ENCODE peak calls at places on chromosomes 1 and 21, in six cellular contexts. J, U, E, P, A and O are unnamed samples.

GRCh38 chr1:156676820-156677615 is at the start of gene NES:
- DNase-seq in J (peak; percentile 44), U (no peak), E (peak; percentile 91), P (peak; percentile 92), A (no peak), O (peak; percentile 56)

GRCh38 chr21:42376338-42376982 is 10.1 kb upstream of the TFF1 start:
- DNase-seq in J (no peak), U (no peak), E (peak; percentile 58), P (no peak), A (no peak), O (no peak)

GRCh38 chr1:180225403-180225802 is 4.7 kb upstream of the LHX4 start:
- DNase-seq in J (no peak), U (no peak), E (no peak), P (no peak), A (no peak), O (no peak)

GRCh38 chr1:197782719-197783328 is 7.5 kb upstream of the DENND1B start:
- DNase-seq in J (no peak), U (no peak), E (no peak), P (no peak), A (no peak), O (no peak)

GRCh38 chr1:2226525-2227340 is 1.4 kb upstream of the SKI start:
- DNase-seq in J (no peak), U (no peak), E (no peak), P (peak; percentile 82), A (no peak), O (no peak)

GRCh38 chr1:227794813-227795183 is 20.7 kb upstream of the PRSS38 start:
- DNase-seq in J (no peak), U (no peak), E (no peak), P (no peak), A (no peak), O (no peak)

GRCh38 chr1:4172659-4173599 is 272.9 kb upstream of the C1orf174 start:
- DNase-seq in J (peak; percentile 32), U (no peak), E (peak; percentile 18), P (peak; percentile 44), A (peak; percentile 10), O (no peak)

GRCh38 chr1:215484111-215484914 is 82.8 kb upstream of the KCTD3 start:
- DNase-seq in J (no peak), U (no peak), E (no peak), P (no peak), A (no peak), O (peak; percentile 24)

GRCh38 chr1:212915245-212916091 is 34.9 kb upstream of the VASH2 start:
- DNase-seq in J (peak; percentile 96), U (no peak), E (peak; percentile 62), P (peak; percentile 80), A (no peak), O (peak; percentile 87)

GRCh38 chr1:204962742-204963632 is 80.0 kb upstream of the CNTN2 start:
- DNase-seq in J (no peak), U (peak; percentile 11), E (no peak), P (no peak), A (no peak), O (no peak)

GRCh38 chr1:151290709-151291303 is 8.7 kb downstream of the ZNF687 start:
- DNase-seq in J (no peak), U (no peak), E (no peak), P (no peak), A (no peak), O (no peak)

DNA sequence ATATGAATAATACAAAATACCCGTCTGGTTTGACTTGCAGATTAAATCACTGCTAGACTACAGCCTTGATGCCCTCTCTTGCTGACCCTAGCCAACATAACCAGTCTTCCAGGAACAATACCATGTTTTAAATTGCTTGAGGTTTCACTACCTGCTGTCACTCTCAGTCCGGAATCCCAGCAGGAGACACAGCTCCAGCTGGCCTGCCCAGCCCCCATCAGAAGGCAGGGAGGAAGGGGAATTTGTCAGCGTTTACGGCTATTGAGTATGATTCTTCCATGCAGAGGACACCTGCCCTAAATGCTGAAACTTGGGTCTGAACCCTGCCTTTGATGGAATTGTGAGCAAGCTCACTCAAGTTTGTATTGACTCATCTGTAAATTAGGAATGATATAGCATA is 33.0 kb downstream of the ZNF496 start:
- DNase-seq in J (no peak), U (no peak), E (no peak), P (no peak), A (no peak), O (no peak)
- H3K4me2 ChIP-seq in J (no peak overlapping the region), U (no peak overlapping the region), E (no peak overlapping the region), P (no peak overlapping the region), A (no peak overlapping the region), O (no peak overlapping the region)

GRCh38 chr1:6359568-6360496 is 33.7 kb downstream of the ACOT7 start:
- DNase-seq in J (peak; percentile 48), U (peak; percentile 50), E (peak; percentile 69), P (peak; percentile 81), A (no peak), O (peak; percentile 88)
- TF ChIP-seq RAD21 in J (no peak), U (no peak), E (no peak), P (no peak), A (no peak), O (no peak)

DNA sequence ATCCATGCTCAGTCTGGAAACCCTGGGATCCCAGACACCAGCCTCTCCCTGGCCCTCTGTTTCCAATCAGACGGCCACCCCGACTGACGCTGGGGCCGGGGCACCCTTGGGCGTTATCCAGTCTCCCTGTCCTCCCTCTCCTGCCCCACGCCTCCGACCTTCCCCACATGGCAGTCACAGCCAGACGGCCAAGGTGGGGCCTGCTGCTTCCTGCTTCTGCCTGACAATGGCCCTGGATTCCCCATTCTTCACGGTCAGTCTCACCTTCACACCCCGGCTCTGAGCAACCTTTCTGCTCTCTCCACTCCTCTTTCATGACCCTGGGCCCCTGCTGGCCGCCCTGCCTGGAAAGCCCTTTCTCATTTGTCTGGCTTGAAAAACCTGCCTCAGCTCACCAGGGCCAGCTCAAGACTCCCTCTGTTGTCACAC is 6.6 kb downstream of the GNG4 start:
- DNase-seq in J (no peak), U (no peak), E (no peak), P (peak; percentile 27), A (no peak), O (no peak)
- H3K4me2 ChIP-seq in J (no peak overlapping the region), U (no peak overlapping the region), E (no peak overlapping the region), P (no peak overlapping the region), A (peak overlapping the region; percentile 84), O (no peak overlapping the region)

DNA sequence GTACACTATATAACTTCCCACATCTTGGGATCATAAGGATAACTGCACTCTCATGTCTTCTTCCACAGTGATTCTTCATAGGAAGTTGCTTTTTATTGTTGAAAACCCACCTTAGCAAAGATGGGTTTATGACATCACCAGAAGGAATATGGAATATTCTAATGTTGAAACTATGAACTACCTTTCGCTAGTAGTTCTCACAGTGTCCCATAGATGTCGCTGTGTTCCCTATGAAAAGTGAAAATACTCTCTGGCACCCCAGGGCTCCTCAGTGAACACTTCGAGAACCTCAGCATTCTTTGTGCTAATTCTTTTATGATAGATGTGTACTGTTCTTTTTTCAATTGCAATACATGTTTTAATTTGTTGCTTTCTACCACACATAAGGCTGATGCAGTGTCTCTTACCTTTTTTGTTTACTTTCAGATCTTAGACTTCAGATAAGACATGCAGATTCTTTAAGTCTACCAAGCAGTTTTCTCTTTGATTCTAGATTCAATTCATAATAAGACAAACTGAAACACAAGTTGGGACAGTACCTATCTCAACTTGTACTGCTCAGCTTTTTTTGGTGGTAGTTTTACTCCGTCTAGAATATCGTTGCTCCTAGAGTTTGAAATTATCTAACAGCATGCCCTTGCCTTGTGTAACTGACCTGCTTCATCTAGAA is 90.8 kb downstream of the GTF2B start:
- DNase-seq in J (peak; percentile 41), U (no peak), E (peak; percentile 57), P (peak; percentile 36), A (no peak), O (peak; percentile 13)
- TF ChIP-seq RAD21 in J (no peak), U (no peak), E (no peak), P (peak; percentile 46), A (peak; percentile 33), O (peak; percentile 20)

GRCh38 chr1:31441073-31441472 is 28.1 kb downstream of the SERINC2 start:
- DNase-seq in J (no peak), U (no peak), E (no peak), P (no peak), A (no peak), O (no peak)
- H3K4me2 ChIP-seq in J (no peak overlapping the region), U (no peak overlapping the region), E (no peak overlapping the region), P (no peak overlapping the region), A (no peak overlapping the region), O (no peak overlapping the region)

GRCh38 chr1:112395261-112395831 is 668 bp upstream of the CTTNBP2NL start:
- DNase-seq in J (no peak), U (no peak), E (no peak), P (no peak), A (no peak), O (no peak)

GRCh38 chr1:112394743-112395062 is 1.3 kb upstream of the CTTNBP2NL start:
- DNase-seq in J (no peak), U (no peak), E (no peak), P (no peak), A (no peak), O (no peak)

GRCh38 chr1:112397051-112397471 is 1.0 kb downstream of the CTTNBP2NL start:
- DNase-seq in J (no peak), U (no peak), E (no peak), P (no peak), A (no peak), O (no peak)

GRCh38 chr1:112395832-112396667 is at the start of gene CTTNBP2NL:
- DNase-seq in J (peak; percentile 92), U (no peak), E (peak; percentile 92), P (peak; percentile 95), A (peak; percentile 88), O (peak; percentile 93)

GRCh38 chr1:112396668-112397025 is 633 bp downstream of the CTTNBP2NL start:
- DNase-seq in J (no peak), U (no peak), E (no peak), P (no peak), A (no peak), O (peak; percentile 21)
- TF ChIP-seq RAD21 in J (no peak), U (no peak), E (no peak), P (no peak), A (no peak), O (no peak)